ENCODE peak calls at places on chromosomes 16 and 17, in five cellular contexts. K is A549, O is PC-3, I is mesenchymal stem cell, P is mammary epithelial cell. X is an unnamed sample.

GRCh38 chr17:34670618-34671017 is 91.2 kb downstream of the TMEM132E start:
- DNase-seq in K (no peak), O (no peak), I (no peak), P (no peak), X (no peak)

GRCh38 chr16:89863741-89864391 is 9.5 kb upstream of the TCF25 start:
- DNase-seq in K (no peak), O (no peak), I (no peak), P (peak; percentile 63), X (no peak)

GRCh38 chr16:84225571-84225970 is 14.2 kb downstream of the KCNG4 start:
- DNase-seq in K (no peak), O (no peak), I (no peak), P (no peak), X (no peak)

GRCh38 chr17:3531266-3532101 is 26.1 kb downstream of the TRPV3 start:
- DNase-seq in K (no peak), O (no peak), I (no peak), P (no peak), X (no peak)

GRCh38 chr16:69084301-69084700 is 21.2 kb upstream of the HAS3 start:
- DNase-seq in K (no peak), O (no peak), I (no peak), P (no peak), X (no peak)

GRCh38 chr17:27647755-27648154 is 16.8 kb downstream of the LGALS9 start:
- DNase-seq in K (no peak), O (no peak), I (no peak), P (no peak), X (no peak)

GRCh38 chr17:44375196-44376017 is 11.8 kb upstream of the FAM171A2 start:
- DNase-seq in K (no peak), O (no peak), I (no peak), P (no peak), X (no peak)

GRCh38 chr17:32104158-32104557 is 38.1 kb upstream of the RHOT1 start:
- DNase-seq in K (no peak), O (no peak), I (no peak), P (no peak), X (no peak)

GRCh38 chr17:16272111-16272510 is 55.1 kb downstream of the PIGL start:
- DNase-seq in K (no peak), O (no peak), I (no peak), P (no peak), X (no peak)

GRCh38 chr17:28643979-28644781 is 778 bp downstream of the BLTP2 start:
- DNase-seq in K (peak; percentile 76), O (peak; percentile 62), I (peak; percentile 77), P (peak; percentile 34), X (no peak)

GRCh38 chr16:89599451-89599858 is 14.0 kb upstream of the DPEP1 start:
- DNase-seq in K (peak; percentile 81), O (peak; percentile 42), I (no peak), P (peak; percentile 41), X (no peak)

GRCh38 chr16:85681255-85681654 is 7.5 kb downstream of the GINS2 start:
- DNase-seq in K (no peak), O (no peak), I (no peak), P (no peak), X (no peak)

GRCh38 chr17:29347831-29348281 is 42.3 kb upstream of the TAOK1 start:
- DNase-seq in K (no peak), O (peak; percentile 4), I (peak; percentile 83), P (peak; percentile 29), X (no peak)

GRCh38 chr16:53761967-53762726 is 58.2 kb downstream of the FTO start:
- DNase-seq in K (peak; percentile 56), O (no peak), I (no peak), P (no peak), X (no peak)

GRCh38 chr17:41329279-41329925 is 13.9 kb upstream of the KRTAP17-1 start:
- DNase-seq in K (peak; percentile 78), O (peak; percentile 69), I (peak; percentile 51), P (peak; percentile 52), X (no peak)

GRCh38 chr17:39668141-39668924 is at the start of gene PNMT:
- DNase-seq in K (peak; percentile 78), O (peak; percentile 60), I (peak; percentile 62), P (peak; percentile 19), X (no peak)

GRCh38 chr16:79756571-79756970 is 156.0 kb upstream of the MAF start:
- DNase-seq in K (no peak), O (no peak), I (no peak), P (peak; percentile 53), X (no peak)

GRCh38 chr17:38591759-38592241 is 14.0 kb downstream of the SRCIN1 start:
- DNase-seq in K (no peak), O (peak; percentile 85), I (no peak), P (peak; percentile 80), X (no peak)

GRCh38 chr16:81429045-81429521 is 15.5 kb upstream of the CMIP start:
- DNase-seq in K (peak; percentile 72), O (peak; percentile 60), I (peak; percentile 59), P (no peak), X (no peak)

GRCh38 chr17:41678411-41678906 is 10.2 kb upstream of the EIF1 start:
- DNase-seq in K (peak; percentile 76), O (peak; percentile 30), I (peak; percentile 75), P (peak; percentile 65), X (no peak)

GRCh38 chr17:57350266-57350665 is 93.9 kb downstream of the MSI2 start:
- DNase-seq in K (no peak), O (no peak), I (no peak), P (no peak), X (no peak)

GRCh38 chr17:42287305-42288077 is 807 bp upstream of the STAT5A start:
- DNase-seq in K (no peak), O (no peak), I (no peak), P (no peak), X (no peak)

GRCh38 chr17:57211543-57211942 is 44.8 kb upstream of the MSI2 start:
- DNase-seq in K (peak; percentile 17), O (peak; percentile 90), I (peak; percentile 39), P (peak; percentile 79), X (no peak)

GRCh38 chr17:29586676-29587469 is 2.6 kb downstream of the GIT1 start:
- DNase-seq in K (no peak), O (no peak), I (no peak), P (no peak), X (no peak)

DNA sequence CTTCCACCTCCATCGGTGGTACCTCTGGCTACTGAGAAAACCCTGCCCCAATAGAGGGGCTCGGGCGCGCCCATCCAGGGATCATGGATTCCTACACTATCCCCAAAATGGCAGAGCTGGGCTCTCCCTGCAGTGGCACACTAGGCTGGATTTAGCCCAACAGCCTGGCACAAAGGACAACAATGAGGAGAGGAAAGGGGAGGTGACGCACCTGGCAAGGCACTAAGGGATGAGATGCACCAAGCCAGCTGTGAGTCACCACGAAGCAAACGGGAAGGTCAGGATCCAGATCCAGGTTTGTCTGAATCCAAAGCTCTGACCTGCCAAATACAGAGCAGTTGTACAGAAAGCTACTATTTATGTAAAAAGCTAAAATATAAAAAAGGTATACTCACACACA is 18.1 kb downstream of the UBE2O start:
- DNase-seq in K (no peak), O (peak; percentile 58), I (no peak), P (no peak), X (no peak)
- H3K4me2 ChIP-seq in K (no peak overlapping the region), O (no peak overlapping the region), I (no peak overlapping the region), P (no peak overlapping the region), X (no peak overlapping the region)

DNA sequence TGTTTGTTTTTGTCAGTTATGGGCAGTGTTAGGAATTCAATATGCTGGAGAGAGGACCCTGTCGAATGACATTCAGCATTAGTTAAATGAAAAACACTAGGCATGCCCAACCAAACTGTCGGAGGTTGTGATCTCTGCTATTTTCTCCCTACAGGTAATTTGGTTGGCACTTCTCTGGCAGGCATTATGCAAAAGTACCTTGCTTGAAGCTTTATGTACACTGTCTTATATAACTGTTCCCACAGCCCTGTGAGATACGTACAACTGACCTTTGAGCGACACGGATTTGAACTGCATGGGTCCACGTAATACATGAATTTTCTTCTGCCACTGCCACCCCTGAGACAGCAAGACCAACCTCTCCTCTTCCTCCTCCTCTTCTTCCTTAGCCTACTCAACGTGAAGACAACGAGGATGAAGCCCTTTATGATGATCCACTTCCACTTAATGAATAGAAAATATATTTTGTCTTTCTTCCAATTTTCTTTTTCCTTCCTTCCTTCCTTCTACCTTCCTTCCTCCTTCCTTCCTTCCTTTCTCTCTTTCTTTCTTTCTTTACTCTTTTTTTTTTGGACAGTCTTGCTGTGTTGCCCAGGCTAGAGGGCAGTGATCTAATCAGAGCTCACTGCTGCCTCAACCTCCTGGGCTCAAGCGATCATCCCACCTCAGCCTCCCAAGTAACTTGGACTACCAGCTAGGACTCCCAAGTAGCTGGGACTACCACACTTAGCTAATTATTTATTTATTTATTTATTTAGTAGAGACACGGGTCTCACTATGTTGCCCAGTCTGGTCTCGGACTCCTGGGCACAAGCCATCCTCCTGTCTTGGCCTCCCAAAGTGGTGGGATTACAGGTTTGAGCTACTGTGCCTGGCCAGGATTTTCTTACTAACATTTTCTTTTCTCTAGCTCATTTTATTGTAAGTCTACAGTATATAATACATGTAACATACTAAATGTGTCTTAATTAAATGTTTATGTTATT is 77.3 kb downstream of the WIPI1 start:
- DNase-seq in K (no peak), O (no peak), I (no peak), P (no peak), X (no peak)
- H3K4me2 ChIP-seq in K (peak overlapping the region; percentile 15), O (peak overlapping the region; percentile 64), I (no peak overlapping the region), P (no peak overlapping the region), X (no peak overlapping the region)

GRCh38 chr17:68660302-68660701 is 59.1 kb upstream of the FAM20A start:
- DNase-seq in K (no peak), O (no peak), I (no peak), P (no peak), X (no peak)

GRCh38 chr17:68661265-68662036 is 60.3 kb upstream of the FAM20A start:
- DNase-seq in K (no peak), O (no peak), I (no peak), P (no peak), X (no peak)

GRCh38 chr17:68656666-68657065 is 55.5 kb upstream of the FAM20A start:
- DNase-seq in K (no peak), O (no peak), I (no peak), P (no peak), X (no peak)

GRCh38 chr17:68658999-68659780 is 58.0 kb upstream of the FAM20A start:
- DNase-seq in K (no peak), O (no peak), I (no peak), P (peak; percentile 26), X (no peak)

DNA sequence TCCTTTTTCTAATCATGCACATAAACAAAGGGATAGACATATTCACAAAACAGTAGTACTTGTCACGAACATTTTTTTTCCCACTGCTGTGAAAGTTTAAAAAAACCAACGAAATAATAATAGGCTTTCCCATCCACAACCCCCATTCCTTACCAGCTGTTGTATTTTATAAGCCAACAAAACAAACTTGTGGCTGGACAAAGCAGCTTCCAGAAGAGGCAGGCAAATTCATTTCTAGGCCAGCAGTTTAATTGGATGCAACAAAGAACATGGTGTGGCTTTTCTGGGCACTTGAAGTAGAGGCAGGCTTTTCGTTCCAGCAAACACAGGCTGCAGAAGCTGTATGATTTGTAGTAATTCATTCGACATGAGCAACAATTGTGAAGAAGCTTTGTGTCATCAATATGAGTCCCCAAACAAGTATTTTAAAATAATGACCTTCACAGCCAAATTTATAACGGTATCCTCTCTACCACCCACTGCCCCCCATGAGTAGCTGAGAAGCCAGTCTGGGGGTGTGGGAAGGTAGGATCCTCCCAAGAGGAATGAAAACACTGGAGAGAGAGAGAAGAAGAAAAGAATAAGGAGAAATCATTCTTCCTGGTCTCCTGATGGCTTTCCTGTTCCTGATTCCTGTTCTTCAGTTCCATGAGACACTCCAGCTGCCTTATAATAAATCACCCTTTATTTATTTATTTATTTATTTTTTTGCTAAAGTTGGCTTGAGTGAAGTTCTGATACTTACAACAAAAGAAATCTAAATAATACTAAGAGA is 56.2 kb upstream of the FAM20A start:
- DNase-seq in K (no peak), O (no peak), I (peak; percentile 1), P (no peak), X (no peak)
- H3K4me2 ChIP-seq in K (no peak overlapping the region), O (no peak overlapping the region), I (no peak overlapping the region), P (no peak overlapping the region), X (no peak overlapping the region)

GRCh38 chr17:301681-302299 is 50.8 kb downstream of the RPH3AL start:
- DNase-seq in K (no peak), O (peak; percentile 1), I (no peak), P (no peak), X (no peak)
- H3K4me2 ChIP-seq in K (no peak overlapping the region), O (no peak overlapping the region), I (no peak overlapping the region), P (no peak overlapping the region), X (no peak overlapping the region)

X was measured in keratinocyte.